ENCODE peak calls at places on chromosomes 6 and 20, in ten cellular contexts. N is IMR-90, F is Peyer's patch, C is ovary, P is breast epithelium, H is suprapubic skin, T is heart left ventricle, Q is prostate gland, J is transverse colon, E is tibial nerve. U is an unnamed sample.

GRCh38 chr20:14454296-14454695 is 116.9 kb upstream of the FLRT3 start:
- DNase-seq in H (no peak), T (no peak), Q (no peak), C (no peak), N (peak), J (no peak), E (no peak), P (no peak), F (no peak), U (no peak)

GRCh38 chr20:64107736-64108457 is 532 bp upstream of the NPBWR2 start:
- DNase-seq in J (peak), N (no peak), T (no peak), Q (no peak), C (no peak), H (no peak), P (no peak), E (no peak), F (no peak), U (no peak)

GRCh38 chr6:130964289-130964688 is 98.8 kb downstream of the EPB41L2 start:
- DNase-seq in Q (no peak), C (no peak), J (no peak), H (no peak), T (no peak), E (no peak), F (no peak), N (no peak), P (no peak), U (no peak)

GRCh38 chr6:81561071-81561564 is 191.4 kb downstream of the TENT5A start:
- DNase-seq in Q (no peak), C (no peak), E (no peak), N (peak), J (no peak), F (no peak), P (no peak), T (no peak), H (no peak), U (no peak)

GRCh38 chr6:138550346-138550767 is 51.1 kb upstream of the NHSL1 start:
- DNase-seq in N (no peak), C (no peak), E (no peak), Q (no peak), H (no peak), P (no peak), F (no peak), J (peak), T (no peak), U (no peak)

GRCh38 chr20:57261488-57262243 is 4.8 kb downstream of the BMP7 start:
- DNase-seq in Q (no peak), P (no peak), T (no peak), E (no peak), C (no peak), J (no peak), N (no peak), F (no peak), H (no peak), U (no peak)

GRCh38 chr20:35341366-35342028 is 49.3 kb upstream of the FAM83C start:
- DNase-seq in P (no peak), E (no peak), N (peak), Q (no peak), J (no peak), T (no peak), F (no peak), H (no peak), C (no peak), U (no peak)

GRCh38 chr6:710601-711571 is 17.9 kb upstream of the EXOC2 start:
- DNase-seq in F (peak), C (peak), Q (peak), J (peak), P (peak), E (no peak), N (peak), T (peak), H (peak), U (peak)

GRCh38 chr6:89564752-89565427 is 73.7 kb downstream of the LYRM2 start:
- DNase-seq in J (no peak), C (no peak), P (no peak), H (no peak), Q (no peak), N (no peak), T (no peak), E (no peak), F (no peak), U (no peak)

GRCh38 chr6:40759259-40759658 is 172.1 kb upstream of the LRFN2 start:
- DNase-seq in J (no peak), E (no peak), C (no peak), F (no peak), Q (no peak), H (no peak), P (no peak), N (no peak), T (no peak), U (no peak)

GRCh38 chr20:3744806-3745685 is 12.6 kb downstream of the HSPA12B start:
- DNase-seq in H (no peak), J (peak), C (peak), F (peak), Q (no peak), P (no peak), E (peak), N (no peak), T (peak), U (no peak)

GRCh38 chr20:32505723-32506473 is 79.2 kb downstream of the NOL4L start:
- DNase-seq in T (no peak), C (no peak), P (no peak), N (no peak), J (no peak), E (no peak), H (peak), F (peak), Q (no peak), U (no peak)

GRCh38 chr20:44900231-44900854 is 9.5 kb upstream of the PABPC1L start:
- DNase-seq in N (no peak), F (no peak), P (no peak), H (no peak), Q (no peak), T (no peak), E (no peak), J (no peak), C (no peak), U (no peak)

GRCh38 chr6:121592955-121593665 is 157.7 kb downstream of the GJA1 start:
- DNase-seq in J (no peak), C (no peak), E (no peak), P (no peak), F (no peak), T (no peak), H (no peak), N (peak), Q (no peak), U (no peak)

GRCh38 chr6:148596886-148597455 is 149.9 kb upstream of the UST start:
- DNase-seq in C (no peak), Q (no peak), T (no peak), E (no peak), J (no peak), N (no peak), H (no peak), P (no peak), F (no peak), U (no peak)

GRCh38 chr6:12017263-12017662 is 5.2 kb downstream of the HIVEP1 start:
- DNase-seq in E (no peak), Q (no peak), N (no peak), T (no peak), P (no peak), H (no peak), J (peak), C (no peak), F (no peak), U (no peak)

GRCh38 chr6:150267686-150268561 is 100.9 kb upstream of the IYD start:
- DNase-seq in C (no peak), E (no peak), J (no peak), N (peak), T (no peak), H (no peak), Q (peak), P (peak), F (no peak), U (no peak)

GRCh38 chr6:89527634-89528033 is 94.7 kb downstream of the ANKRD6 start:
- DNase-seq in C (no peak), F (no peak), J (no peak), Q (no peak), H (no peak), N (no peak), T (no peak), P (no peak), E (no peak), U (no peak)

GRCh38 chr6:169810066-169810989 is 58.9 kb downstream of the ERMARD start:
- DNase-seq in N (no peak), F (peak), J (peak), H (no peak), T (no peak), C (no peak), Q (no peak), P (no peak), E (no peak), U (no peak)

GRCh38 chr6:154482858-154483257 is 27.6 kb downstream of the CNKSR3 start:
- DNase-seq in Q (no peak), F (no peak), J (no peak), H (no peak), N (peak), T (no peak), E (no peak), C (no peak), P (no peak), U (no peak)

GRCh38 chr6:139699335-139699734 is 324.9 kb upstream of the CITED2 start:
- DNase-seq in E (no peak), H (no peak), C (no peak), P (no peak), J (no peak), T (no peak), Q (no peak), F (no peak), N (peak), U (no peak)

GRCh38 chr20:10236540-10237533 is 18.2 kb downstream of the SNAP25 start:
- DNase-seq in T (no peak), Q (no peak), P (no peak), J (no peak), F (no peak), C (no peak), H (no peak), E (no peak), N (no peak), U (no peak)

GRCh38 chr6:136701011-136701410 is 91.3 kb downstream of the MAP3K5 start:
- DNase-seq in H (no peak), P (no peak), E (no peak), T (no peak), J (no peak), N (no peak), F (no peak), Q (no peak), C (no peak), U (no peak)

GRCh38 chr6:21885532-21886089 is 292.1 kb downstream of the SOX4 start:
- DNase-seq in J (no peak), C (peak), H (no peak), T (no peak), E (peak), Q (peak), N (peak), P (peak), F (no peak), U (no peak)

DNA sequence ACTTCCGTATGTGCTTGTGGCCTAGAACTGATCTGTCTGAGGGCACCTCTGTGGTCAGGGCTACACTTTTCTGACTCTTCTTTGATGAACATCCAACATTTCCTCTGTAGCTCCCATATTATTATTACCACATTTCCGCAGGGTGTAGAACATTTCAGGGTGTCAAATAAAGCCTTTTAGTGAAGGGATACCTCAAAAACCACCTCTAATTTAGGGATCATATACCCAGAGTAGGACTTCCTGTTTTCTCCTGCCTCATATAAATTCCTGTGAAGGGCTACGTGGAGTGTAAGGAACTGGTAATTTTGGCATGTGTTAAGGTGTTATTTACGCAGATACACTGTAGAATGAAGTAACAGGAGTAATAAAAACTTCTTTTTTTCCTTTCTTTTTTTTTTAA is 5.5 kb upstream of the MUC22 start:
- DNase-seq in P (no peak), E (no peak), C (no peak), F (no peak), T (no peak), N (no peak), J (no peak), Q (no peak), H (no peak), U (no peak)
- TF ChIP-seq POLR2A in P (no peak), E (no peak), C (no peak), F (no peak), T (no peak), N (no peak), J (no peak), Q (no peak), H (no peak), U (no peak)

DNA sequence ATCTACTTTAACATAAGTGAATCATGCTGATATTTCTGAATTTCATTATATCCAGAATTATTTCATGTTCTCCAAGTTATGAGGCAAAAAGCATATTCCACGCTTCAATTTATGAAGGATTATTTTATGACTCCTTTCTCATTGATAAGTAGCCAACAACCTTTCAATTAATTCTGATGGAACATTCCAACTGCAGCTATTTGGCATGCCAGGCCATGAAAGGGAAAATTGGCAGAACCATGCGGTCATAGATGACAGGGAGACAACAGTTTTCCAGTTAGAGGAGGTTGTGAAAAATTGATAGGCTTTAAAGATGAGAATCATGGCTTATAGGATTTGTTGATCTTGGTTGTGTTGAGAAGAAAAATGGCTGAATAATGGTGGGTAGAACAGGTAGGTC is 151.7 kb upstream of the CARMIL1 start:
- DNase-seq in Q (no peak), E (no peak), N (no peak), P (no peak), T (no peak), H (no peak), C (no peak), J (no peak), F (no peak), U (no peak)
- TF ChIP-seq POLR2A in Q (no peak), E (no peak), N (no peak), P (no peak), T (no peak), H (no peak), C (no peak), J (no peak), F (no peak), U (no peak)

GRCh38 chr6:158819213-158819976 is at the start of gene EZR:
- DNase-seq in Q (peak), C (peak), F (peak), N (peak), P (peak), H (peak), J (peak), T (peak), E (peak), U (peak)
- TF ChIP-seq POLR2A in Q (peak), C (peak), F (peak), N (peak), P (no peak), H (peak), J (peak), T (no peak), E (peak), U (peak)

GRCh38 chr6:26043389-26044139 is 43.7 kb upstream of the HFE start:
- DNase-seq in P (peak), N (peak), H (peak), J (peak), C (peak), F (peak), T (peak), E (peak), Q (peak), U (no peak)

GRCh38 chr6:26041946-26042345 is 45.3 kb upstream of the HFE start:
- DNase-seq in F (no peak), C (no peak), Q (no peak), T (no peak), N (no peak), J (no peak), E (no peak), H (no peak), P (no peak), U (no peak)

GRCh38 chr6:26045939-26046368 is 41.3 kb upstream of the HFE start:
- DNase-seq in C (no peak), H (no peak), F (no peak), Q (no peak), P (no peak), T (no peak), J (no peak), E (no peak), N (no peak), U (no peak)

GRCh38 chr6:26045046-26045938 is 41.9 kb upstream of the HFE start:
- DNase-seq in N (peak), T (peak), J (peak), Q (peak), E (peak), H (peak), C (peak), P (peak), F (peak), U (no peak)

DNA sequence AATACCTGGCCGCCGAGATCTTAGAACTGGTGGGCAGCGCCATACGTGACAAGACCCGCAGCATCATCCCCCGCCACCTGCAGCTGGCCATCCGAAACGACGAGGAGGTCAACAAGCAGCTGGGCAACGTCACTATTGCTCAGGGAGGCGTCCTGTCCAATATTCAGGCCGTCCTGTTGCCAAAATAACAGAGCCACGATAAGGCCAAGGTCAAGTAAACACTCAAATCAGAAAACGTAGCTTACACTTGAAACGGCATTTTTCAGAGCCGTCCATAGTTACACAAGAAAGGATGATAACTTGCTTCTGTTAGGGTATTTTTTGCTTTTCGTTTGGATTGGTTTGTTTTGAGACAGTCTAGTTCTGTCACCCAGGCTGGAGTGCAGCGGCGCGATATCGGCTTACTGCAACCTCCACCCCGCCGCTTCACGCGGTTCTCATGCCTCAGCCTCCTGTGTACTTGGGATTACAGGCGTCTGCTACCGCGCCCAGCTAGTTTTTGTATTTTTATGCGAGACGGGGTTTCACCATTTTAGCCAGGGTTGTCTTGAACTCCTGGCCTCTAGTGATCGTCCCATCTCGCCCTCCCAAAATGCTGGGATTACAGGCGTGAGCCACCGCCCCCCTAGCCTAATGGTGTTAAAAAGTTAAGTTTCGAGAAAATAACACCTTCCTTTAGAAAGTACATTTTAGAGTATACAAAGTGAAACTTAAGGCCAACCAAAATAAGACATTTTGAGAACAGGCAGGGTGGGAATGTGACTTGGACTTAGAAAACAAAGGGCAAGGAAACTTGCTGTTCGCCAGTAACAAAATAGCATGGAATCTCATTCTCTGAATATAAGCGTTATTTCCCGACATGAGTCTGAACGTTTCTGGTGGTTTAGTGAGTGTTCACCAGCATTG is 42.8 kb upstream of the HFE start:
- DNase-seq in H (no peak), F (peak), Q (peak), E (no peak), N (peak), C (peak), P (no peak), J (peak), T (peak), U (no peak)
- TF ChIP-seq POLR2A in H (no peak), F (no peak), Q (no peak), E (no peak), N (no peak), C (no peak), P (no peak), J (no peak), T (no peak), U (peak)

DNA sequence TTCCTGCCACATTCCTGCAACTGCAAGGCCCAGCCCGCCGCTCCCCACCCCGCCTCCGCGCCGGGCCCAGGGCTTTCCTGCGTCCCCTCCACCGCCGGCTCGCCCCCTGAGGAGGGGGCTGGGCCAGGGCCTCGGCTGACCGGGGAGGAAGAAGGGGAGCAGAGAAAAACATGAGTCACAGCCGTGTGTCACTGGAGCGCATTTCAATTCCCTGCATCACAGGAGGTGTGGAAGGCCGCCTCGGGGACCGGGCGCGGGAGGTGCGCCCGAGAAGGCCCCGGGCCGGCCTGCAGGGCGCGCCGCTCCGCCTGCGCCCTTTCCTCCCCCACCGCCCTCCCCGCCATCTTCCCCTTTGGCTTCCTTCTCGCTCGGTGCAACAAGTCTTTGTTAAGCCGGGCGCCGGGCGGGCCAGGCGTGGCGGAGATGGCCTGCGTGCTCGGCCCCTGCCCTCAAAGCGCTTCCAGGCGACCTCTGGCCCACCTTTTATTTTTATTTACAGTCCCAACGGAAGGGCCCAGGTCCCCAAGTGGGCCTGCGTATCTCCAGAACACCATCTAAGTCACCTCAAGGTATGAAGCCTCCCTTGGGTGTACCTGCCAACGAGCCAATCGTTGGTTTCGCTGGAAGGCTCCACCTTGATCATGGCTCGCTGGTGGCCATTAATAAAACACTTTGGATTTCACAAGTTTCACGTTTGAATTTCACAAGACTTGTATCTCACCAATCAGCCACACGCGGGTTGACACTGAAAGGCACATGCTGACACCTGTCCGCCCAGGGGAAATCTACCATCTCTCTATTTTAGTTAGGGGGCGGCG is 859 bp upstream of the HMGA1 start:
- DNase-seq in P (no peak), H (peak), Q (peak), F (peak), N (peak), T (peak), J (peak), C (peak), E (no peak), U (peak)
- TF ChIP-seq POLR2A in P (no peak), H (no peak), Q (peak), F (peak), N (peak), T (no peak), J (peak), C (no peak), E (peak), U (peak)

GRCh38 chr6:87817226-87817625 is 115.2 kb upstream of the AKIRIN2 start:
- DNase-seq in C (no peak), F (no peak), E (no peak), H (no peak), J (no peak), T (no peak), Q (no peak), P (no peak), N (no peak), U (no peak)
- TF ChIP-seq POLR2A in C (no peak), F (no peak), E (no peak), H (no peak), J (no peak), T (no peak), Q (no peak), P (no peak), N (no peak), U (no peak)